ENCODE peak calls at places on chromosomes 4 and X, in nine cellular contexts. T is testis, X is neural progenitor cell, N is HCT116, G is PC-9, L is mesendoderm, M is stomach, O is foreskin keratinocyte, V is pancreas. A is an unnamed sample.

GRCh38 chr4:118947095-118947494 is 58.4 kb downstream of the SYNPO2 start:
- DNase-seq in G (no peak), X (no peak), T (no peak), N (no peak), M (no peak), L (no peak), V (no peak), O (no peak), A (no peak)

GRCh38 chr4:1328267-1329155 is 18.5 kb upstream of the UVSSA start:
- DNase-seq in X (no peak), O (no peak), V (no peak), T (no peak), L (no peak), G (no peak), M (no peak), N (no peak), A (no peak)

GRCh38 chrX:13254076-13254785 is 65.6 kb downstream of the ATXN3L start:
- DNase-seq in X (peak; percentile 5), T (peak; percentile 14), N (no peak), O (peak; percentile 14), G (no peak), V (peak; percentile 7), M (no peak), L (peak; percentile 12), A (no peak)

GRCh38 chrX:17377047-17377692 is 2.2 kb downstream of the NHS start:
- DNase-seq in T (peak; percentile 64), V (no peak), N (peak; percentile 40), G (peak; percentile 74), M (peak; percentile 48), O (no peak), L (peak; percentile 81), X (peak; percentile 69), A (no peak)

GRCh38 chr4:156677136-156677535 is 294.5 kb downstream of the PDGFC start:
- DNase-seq in V (no peak), X (peak; percentile 63), O (no peak), N (peak; percentile 64), L (peak; percentile 70), G (no peak), M (no peak), T (no peak), A (peak; percentile 35)

GRCh38 chrX:39654183-39654925 is 443.4 kb downstream of the BCOR start:
- DNase-seq in O (no peak), G (no peak), N (no peak), T (no peak), M (no peak), X (peak; percentile 66), L (no peak), V (no peak), A (no peak)

GRCh38 chrX:153318811-153319210 is 2.8 kb downstream of the PNMA6F start:
- DNase-seq in N (no peak), G (no peak), M (no peak), X (no peak), V (no peak), T (no peak), O (no peak), L (no peak), A (no peak)

GRCh38 chr4:55887594-55887993 is 34.1 kb downstream of the EXOC1 start:
- DNase-seq in O (no peak), M (no peak), N (no peak), X (peak; percentile 21), L (peak; percentile 18), T (no peak), V (no peak), G (no peak), A (no peak)

GRCh38 chr4:28702571-28702970 is 1841.9 kb downstream of the STIM2 start:
- DNase-seq in M (no peak), O (no peak), N (no peak), X (no peak), G (no peak), T (no peak), L (no peak), V (no peak), A (no peak)
- H3K27me3 ChIP-seq in M (no peaks in the 10 kb centered on the region), O (no peaks in the 10 kb centered on the region), N (no peaks in the 10 kb centered on the region), X (no peaks in the 10 kb centered on the region), G (no peaks in the 10 kb centered on the region), T (no peaks in the 10 kb centered on the region), L (no peaks in the 10 kb centered on the region), V (no peaks in the 10 kb centered on the region), A (no peaks in the 10 kb centered on the region)

DNA sequence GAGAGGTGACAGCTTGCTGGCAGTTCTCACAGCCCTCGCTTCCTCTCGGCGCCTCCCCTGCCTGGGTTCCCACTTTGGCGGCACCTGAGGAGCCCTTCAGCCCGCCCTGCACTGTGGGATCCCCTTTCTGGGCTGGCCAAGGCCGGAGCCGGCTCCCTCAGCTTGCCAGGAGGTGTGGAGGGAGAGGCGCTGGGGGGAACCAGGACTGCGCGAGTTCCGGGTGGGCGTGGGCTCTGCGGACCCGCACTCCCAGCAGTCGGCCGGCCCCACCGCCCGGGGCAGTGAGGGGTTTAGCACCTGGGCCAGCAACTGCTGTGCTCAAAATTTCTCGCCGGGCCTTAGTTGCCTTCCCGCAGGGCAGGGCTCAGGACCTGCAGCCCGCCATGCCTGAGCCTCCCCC is 47.0 kb upstream of the PTPN13 start:
- DNase-seq in N (no peak), O (no peak), M (no peak), T (no peak), X (no peak), L (no peak), V (no peak), G (no peak), A (no peak)
- H3K27ac ChIP-seq in N (no peak overlapping the region), O (no peak overlapping the region), M (no peak overlapping the region), T (no peak overlapping the region), X (no peak overlapping the region), L (no peak overlapping the region), V (no peak overlapping the region), G (no peak overlapping the region), A (no peak overlapping the region)

DNA sequence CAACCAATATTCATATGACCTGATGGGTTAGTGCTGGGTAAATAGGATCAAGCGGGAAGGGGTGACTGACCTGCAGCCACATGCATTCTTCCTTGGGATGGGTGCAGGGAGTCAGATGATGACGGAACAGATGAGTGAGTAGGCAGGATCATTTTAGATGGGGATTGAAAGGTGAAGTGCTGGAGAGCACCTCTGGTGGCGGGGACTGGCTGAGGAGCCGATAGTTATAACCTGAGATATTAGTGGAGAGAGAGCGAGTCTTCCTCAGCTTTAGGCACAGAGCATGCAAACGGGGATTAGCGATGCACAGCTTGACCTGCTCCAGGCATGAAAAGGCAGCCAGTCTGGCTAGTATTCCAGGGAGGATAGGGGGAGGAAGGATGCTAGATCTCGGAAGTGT is 99.1 kb downstream of the AFF1 start:
- DNase-seq in T (no peak), M (no peak), L (peak; percentile 79), N (no peak), X (peak; percentile 67), G (no peak), V (no peak), O (no peak), A (no peak)
- H3K4me1 ChIP-seq in T (peaks cover 89% of the 10 kb centered on the region), M (peaks cover 100% of the 10 kb centered on the region), L (peaks cover 50% of the 10 kb centered on the region), N (peaks cover 2% of the 10 kb centered on the region), X (peaks cover 95% of the 10 kb centered on the region), G (no peaks in the 10 kb centered on the region), V (peaks cover 83% of the 10 kb centered on the region), O (peaks cover 44% of the 10 kb centered on the region), A (peaks cover 4% of the 10 kb centered on the region)

GRCh38 chrX:109707322-109707721 is 25.7 kb downstream of the ACSL4 start:
- DNase-seq in X (no peak), O (no peak), G (no peak), N (no peak), M (no peak), L (no peak), V (no peak), T (no peak), A (no peak)
- H3K27me3 ChIP-seq in X (no peaks in the 10 kb centered on the region), O (no peaks in the 10 kb centered on the region), G (no peaks in the 10 kb centered on the region), N (no peaks in the 10 kb centered on the region), M (no peaks in the 10 kb centered on the region), L (no peaks in the 10 kb centered on the region), V (no peaks in the 10 kb centered on the region), T (no peaks in the 10 kb centered on the region), A (no peaks in the 10 kb centered on the region)